ENCODE peak calls at places on chromosome 12, in ten cellular contexts. One of them, this sample, is unnamed.
A peak's percentile ranks its signal among the peaks of the same experiment; 100 is the strongest.

GRCh38 chr12:60494249-60494648 is 898.4 kb downstream of the SLC16A7 start:
- DNase-seq in A549: peak; percentile 3
- DNase-seq in left ventricle myocardium inferior: no peak
- DNase-seq in heart right ventricle: no peak
- DNase-seq in kidney: no peak
- DNase-seq in upper lobe of left lung: no peak
- DNase-seq in H9: no peak
- DNase-seq in HepG2: peak; percentile 32
- DNase-seq in pancreas: no peak
- DNase-seq in ovary: no peak
- DNase-seq in this sample: no peak

GRCh38 chr12:42382013-42382696 is 56.2 kb downstream of the PPHLN1 start:
- DNase-seq in A549: no peak
- DNase-seq in left ventricle myocardium inferior: no peak
- DNase-seq in heart right ventricle: no peak
- DNase-seq in kidney: no peak
- DNase-seq in upper lobe of left lung: no peak
- DNase-seq in H9: no peak
- DNase-seq in HepG2: no peak
- DNase-seq in pancreas: no peak
- DNase-seq in ovary: no peak
- DNase-seq in this sample: no peak

GRCh38 chr12:88206636-88207035 is 64.5 kb downstream of the TMTC3 start:
- DNase-seq in A549: no peak
- DNase-seq in left ventricle myocardium inferior: no peak
- DNase-seq in heart right ventricle: no peak
- DNase-seq in kidney: no peak
- DNase-seq in upper lobe of left lung: no peak
- DNase-seq in H9: no peak
- DNase-seq in HepG2: no peak
- DNase-seq in pancreas: no peak
- DNase-seq in ovary: no peak
- DNase-seq in this sample: peak; percentile 47

GRCh38 chr12:30905483-30906009 is 21.0 kb upstream of the TSPAN11 start:
- DNase-seq in A549: no peak
- DNase-seq in left ventricle myocardium inferior: no peak
- DNase-seq in heart right ventricle: no peak
- DNase-seq in kidney: no peak
- DNase-seq in upper lobe of left lung: no peak
- DNase-seq in H9: no peak
- DNase-seq in HepG2: no peak
- DNase-seq in pancreas: no peak
- DNase-seq in ovary: no peak
- DNase-seq in this sample: no peak

GRCh38 chr12:45660330-45660729 is 69.2 kb upstream of the ARID2 start:
- DNase-seq in A549: no peak
- DNase-seq in left ventricle myocardium inferior: peak; percentile 19
- DNase-seq in heart right ventricle: no peak
- DNase-seq in kidney: no peak
- DNase-seq in upper lobe of left lung: no peak
- DNase-seq in H9: no peak
- DNase-seq in HepG2: no peak
- DNase-seq in pancreas: peak; percentile 23
- DNase-seq in ovary: no peak
- DNase-seq in this sample: no peak

GRCh38 chr12:106632797-106633450 is 50.1 kb downstream of the RFX4 start:
- DNase-seq in A549: peak; percentile 29
- DNase-seq in left ventricle myocardium inferior: no peak
- DNase-seq in heart right ventricle: no peak
- DNase-seq in kidney: no peak
- DNase-seq in upper lobe of left lung: no peak
- DNase-seq in H9: no peak
- DNase-seq in HepG2: peak; percentile 9
- DNase-seq in pancreas: no peak
- DNase-seq in ovary: no peak
- DNase-seq in this sample: no peak

GRCh38 chr12:91984571-91984970 is 161.1 kb downstream of the BTG1 start:
- DNase-seq in A549: no peak
- DNase-seq in left ventricle myocardium inferior: no peak
- DNase-seq in heart right ventricle: no peak
- DNase-seq in kidney: no peak
- DNase-seq in upper lobe of left lung: no peak
- DNase-seq in H9: no peak
- DNase-seq in HepG2: no peak
- DNase-seq in pancreas: no peak
- DNase-seq in ovary: no peak
- DNase-seq in this sample: no peak

GRCh38 chr12:91920276-91920675 is 225.4 kb downstream of the BTG1 start:
- DNase-seq in A549: no peak
- DNase-seq in left ventricle myocardium inferior: no peak
- DNase-seq in heart right ventricle: no peak
- DNase-seq in kidney: no peak
- DNase-seq in upper lobe of left lung: no peak
- DNase-seq in H9: no peak
- DNase-seq in HepG2: no peak
- DNase-seq in pancreas: no peak
- DNase-seq in ovary: no peak
- DNase-seq in this sample: no peak

GRCh38 chr12:112480931-112481330 is 62.2 kb downstream of the PTPN11 start:
- DNase-seq in A549: no peak
- DNase-seq in left ventricle myocardium inferior: no peak
- DNase-seq in heart right ventricle: no peak
- DNase-seq in kidney: no peak
- DNase-seq in upper lobe of left lung: no peak
- DNase-seq in H9: no peak
- DNase-seq in HepG2: no peak
- DNase-seq in pancreas: no peak
- DNase-seq in ovary: no peak
- DNase-seq in this sample: no peak

GRCh38 chr12:69068431-69068830 is 135.5 kb upstream of the CPM start:
- DNase-seq in A549: peak; percentile 80
- DNase-seq in left ventricle myocardium inferior: no peak
- DNase-seq in heart right ventricle: no peak
- DNase-seq in kidney: no peak
- DNase-seq in upper lobe of left lung: no peak
- DNase-seq in H9: no peak
- DNase-seq in HepG2: peak; percentile 46
- DNase-seq in pancreas: peak; percentile 37
- DNase-seq in ovary: no peak
- DNase-seq in this sample: no peak

GRCh38 chr12:89663577-89664357 is 44.9 kb downstream of the ATP2B1 start:
- DNase-seq in A549: no peak
- DNase-seq in left ventricle myocardium inferior: no peak
- DNase-seq in heart right ventricle: no peak
- DNase-seq in kidney: no peak
- DNase-seq in upper lobe of left lung: no peak
- DNase-seq in H9: no peak
- DNase-seq in HepG2: no peak
- DNase-seq in pancreas: no peak
- DNase-seq in ovary: no peak
- DNase-seq in this sample: no peak

GRCh38 chr12:22046968-22047390 is 961 bp downstream of the CMAS start:
- DNase-seq in A549: no peak
- DNase-seq in left ventricle myocardium inferior: no peak
- DNase-seq in heart right ventricle: no peak
- DNase-seq in kidney: no peak
- DNase-seq in upper lobe of left lung: no peak
- DNase-seq in H9: no peak
- DNase-seq in HepG2: no peak
- DNase-seq in pancreas: no peak
- DNase-seq in ovary: no peak
- DNase-seq in this sample: no peak

GRCh38 chr12:131330106-131330820 is 376.6 kb downstream of the ADGRD1 start:
- DNase-seq in A549: no peak
- DNase-seq in left ventricle myocardium inferior: no peak
- DNase-seq in heart right ventricle: no peak
- DNase-seq in kidney: no peak
- DNase-seq in upper lobe of left lung: no peak
- DNase-seq in H9: no peak
- DNase-seq in HepG2: no peak
- DNase-seq in pancreas: no peak
- DNase-seq in ovary: no peak
- DNase-seq in this sample: no peak

GRCh38 chr12:132506730-132507538 is 17.0 kb downstream of the FBRSL1 start:
- DNase-seq in A549: no peak
- DNase-seq in left ventricle myocardium inferior: peak; percentile 90
- DNase-seq in heart right ventricle: peak; percentile 90
- DNase-seq in kidney: peak; percentile 94
- DNase-seq in upper lobe of left lung: peak; percentile 94
- DNase-seq in H9: peak; percentile 76
- DNase-seq in HepG2: no peak
- DNase-seq in pancreas: peak; percentile 91
- DNase-seq in ovary: peak; percentile 75
- DNase-seq in this sample: no peak

GRCh38 chr12:19066471-19067001 is 63.0 kb upstream of the PLEKHA5 start:
- DNase-seq in A549: no peak
- DNase-seq in left ventricle myocardium inferior: no peak
- DNase-seq in heart right ventricle: no peak
- DNase-seq in kidney: no peak
- DNase-seq in upper lobe of left lung: no peak
- DNase-seq in H9: no peak
- DNase-seq in HepG2: peak; percentile 89
- DNase-seq in pancreas: no peak
- DNase-seq in ovary: no peak
- DNase-seq in this sample: no peak

GRCh38 chr12:75890141-75890540 is 141.4 kb downstream of the PHLDA1 start:
- DNase-seq in A549: no peak
- DNase-seq in left ventricle myocardium inferior: no peak
- DNase-seq in heart right ventricle: no peak
- DNase-seq in kidney: no peak
- DNase-seq in upper lobe of left lung: no peak
- DNase-seq in H9: no peak
- DNase-seq in HepG2: no peak
- DNase-seq in pancreas: no peak
- DNase-seq in ovary: no peak
- DNase-seq in this sample: no peak

GRCh38 chr12:98894412-98895085 is 249.5 kb downstream of the APAF1 start:
- DNase-seq in A549: no peak
- DNase-seq in left ventricle myocardium inferior: no peak
- DNase-seq in heart right ventricle: no peak
- DNase-seq in kidney: no peak
- DNase-seq in upper lobe of left lung: peak; percentile 72
- DNase-seq in H9: peak; percentile 61
- DNase-seq in HepG2: no peak
- DNase-seq in pancreas: no peak
- DNase-seq in ovary: no peak
- DNase-seq in this sample: no peak

GRCh38 chr12:6699989-6700645 is 498 bp downstream of the PIANP start:
- DNase-seq in A549: no peak
- DNase-seq in left ventricle myocardium inferior: no peak
- DNase-seq in heart right ventricle: no peak
- DNase-seq in kidney: peak; percentile 72
- DNase-seq in upper lobe of left lung: peak; percentile 74
- DNase-seq in H9: peak; percentile 65
- DNase-seq in HepG2: no peak
- DNase-seq in pancreas: no peak
- DNase-seq in ovary: no peak
- DNase-seq in this sample: peak; percentile 47
- H3K4me1 ChIP-seq in A549: peaks cover 14% of the 10 kb centered on the region
- H3K4me1 ChIP-seq in left ventricle myocardium inferior: peaks cover 14% of the 10 kb centered on the region
- H3K4me1 ChIP-seq in heart right ventricle: peaks cover 7% of the 10 kb centered on the region
- H3K4me1 ChIP-seq in kidney: no peaks in the 10 kb centered on the region
- H3K4me1 ChIP-seq in upper lobe of left lung: peaks cover 11% of the 10 kb centered on the region
- H3K4me1 ChIP-seq in H9: peaks cover 4% of the 10 kb centered on the region
- H3K4me1 ChIP-seq in HepG2: peaks cover 27% of the 10 kb centered on the region
- H3K4me1 ChIP-seq in pancreas: no peaks in the 10 kb centered on the region
- H3K4me1 ChIP-seq in ovary: peaks cover 2% of the 10 kb centered on the region
- H3K4me1 ChIP-seq in this sample: peaks cover 5% of the 10 kb centered on the region

GRCh38 chr12:109880049-109880931 is at the start of gene GLTP:
- DNase-seq in A549: peak; percentile 88
- DNase-seq in left ventricle myocardium inferior: peak; percentile 87
- DNase-seq in heart right ventricle: peak; percentile 89
- DNase-seq in kidney: peak; percentile 95
- DNase-seq in upper lobe of left lung: peak; percentile 99
- DNase-seq in H9: peak; percentile 95
- DNase-seq in HepG2: peak; percentile 58
- DNase-seq in pancreas: peak; percentile 92
- DNase-seq in ovary: peak; percentile 84
- DNase-seq in this sample: peak; percentile 83
- TF ChIP-seq CTCF in A549: peak; percentile 89
- TF ChIP-seq CTCF in left ventricle myocardium inferior: peak; percentile 75
- TF ChIP-seq CTCF in heart right ventricle: peak; percentile 55
- TF ChIP-seq CTCF in kidney: peak; percentile 89
- TF ChIP-seq CTCF in upper lobe of left lung: peak; percentile 99
- TF ChIP-seq CTCF in H9: peak; percentile 51
- TF ChIP-seq CTCF in HepG2: peak; percentile 59
- TF ChIP-seq CTCF in pancreas: peak; percentile 46
- TF ChIP-seq CTCF in ovary: peak; percentile 91
- TF ChIP-seq CTCF in this sample: peak; percentile 15

DNA sequence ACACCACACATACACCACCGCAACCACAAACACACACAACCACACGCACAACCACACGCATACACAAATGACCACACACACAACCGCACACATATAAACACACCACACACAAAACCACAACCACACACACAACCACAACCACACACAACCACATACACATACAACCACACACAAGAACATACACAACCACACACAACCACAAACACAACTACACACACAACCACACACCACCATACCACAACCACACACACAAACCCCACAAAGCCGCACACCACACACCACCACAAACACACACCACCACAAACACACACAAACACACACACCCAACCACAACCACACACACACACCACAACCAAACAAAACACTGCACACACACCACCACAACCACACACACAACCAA is 107.5 kb upstream of the FZD10 start:
- DNase-seq in A549: no peak
- DNase-seq in left ventricle myocardium inferior: no peak
- DNase-seq in heart right ventricle: no peak
- DNase-seq in kidney: no peak
- DNase-seq in upper lobe of left lung: no peak
- DNase-seq in H9: no peak
- DNase-seq in HepG2: no peak
- DNase-seq in pancreas: no peak
- DNase-seq in ovary: no peak
- DNase-seq in this sample: no peak
- H3K9me3 ChIP-seq in A549: peaks cover 5% of the 10 kb centered on the region
- H3K9me3 ChIP-seq in left ventricle myocardium inferior: no peaks in the 10 kb centered on the region
- H3K9me3 ChIP-seq in heart right ventricle: no peaks in the 10 kb centered on the region
- H3K9me3 ChIP-seq in kidney: no peaks in the 10 kb centered on the region
- H3K9me3 ChIP-seq in upper lobe of left lung: no peaks in the 10 kb centered on the region
- H3K9me3 ChIP-seq in H9: no peaks in the 10 kb centered on the region
- H3K9me3 ChIP-seq in HepG2: no peaks in the 10 kb centered on the region
- H3K9me3 ChIP-seq in pancreas: no peaks in the 10 kb centered on the region
- H3K9me3 ChIP-seq in ovary: no peaks in the 10 kb centered on the region
- H3K9me3 ChIP-seq in this sample: peaks cover 3% of the 10 kb centered on the region

GRCh38 chr12:124605869-124606774 is 38.7 kb upstream of the NCOR2 start:
- DNase-seq in A549: no peak
- DNase-seq in left ventricle myocardium inferior: no peak
- DNase-seq in heart right ventricle: no peak
- DNase-seq in kidney: no peak
- DNase-seq in upper lobe of left lung: no peak
- DNase-seq in H9: no peak
- DNase-seq in HepG2: no peak
- DNase-seq in pancreas: no peak
- DNase-seq in ovary: no peak
- DNase-seq in this sample: no peak
- H3K4me1 ChIP-seq in A549: peaks cover 54% of the 10 kb centered on the region
- H3K4me1 ChIP-seq in left ventricle myocardium inferior: peaks cover 17% of the 10 kb centered on the region
- H3K4me1 ChIP-seq in heart right ventricle: peaks cover 11% of the 10 kb centered on the region
- H3K4me1 ChIP-seq in kidney: peaks cover 6% of the 10 kb centered on the region
- H3K4me1 ChIP-seq in upper lobe of left lung: peaks cover 15% of the 10 kb centered on the region
- H3K4me1 ChIP-seq in H9: peaks cover 2% of the 10 kb centered on the region
- H3K4me1 ChIP-seq in HepG2: peaks cover 63% of the 10 kb centered on the region
- H3K4me1 ChIP-seq in pancreas: peaks cover 18% of the 10 kb centered on the region
- H3K4me1 ChIP-seq in ovary: peaks cover 4% of the 10 kb centered on the region
- H3K4me1 ChIP-seq in this sample: peaks cover 72% of the 10 kb centered on the region

This sample was measured in Caco-2.